ENCODE peak calls at places on chromosome X, in ten cellular contexts. X, T, E, N, Y, C, G, R, H and O are unnamed samples.

GRCh38 chrX:119899125-119899524 is 3.4 kb downstream of the AKAP14 start:
- DNase-seq in H (no peak), G (peak), R (no peak), X (peak), N (no peak), E (no peak), C (no peak), Y (no peak), T (no peak), O (no peak)

GRCh38 chrX:120408168-120408567 is 46.3 kb downstream of the ATP1B4 start:
- DNase-seq in Y (no peak), N (no peak), H (no peak), T (no peak), G (no peak), R (no peak), C (no peak), X (no peak), E (no peak), O (no peak)

GRCh38 chrX:418927-419729 is 32.4 kb upstream of the PPP2R3B start:
- DNase-seq in T (no peak), N (no peak), E (peak), G (no peak), H (peak), Y (no peak), R (no peak), X (no peak), C (no peak), O (no peak)

GRCh38 chrX:44474410-44474809 is 68.2 kb downstream of the FUNDC1 start:
- DNase-seq in C (no peak), E (no peak), Y (no peak), N (no peak), T (no peak), X (no peak), G (no peak), H (no peak), R (no peak), O (no peak)

GRCh38 chrX:24285082-24285481 is 28.8 kb downstream of the SUPT20HL2 start:
- DNase-seq in X (no peak), T (peak), E (no peak), C (no peak), G (no peak), R (no peak), H (no peak), N (no peak), Y (no peak), O (no peak)

GRCh38 chrX:66672106-66672505 is 33.2 kb upstream of the EDA2R start:
- DNase-seq in T (no peak), H (no peak), N (no peak), Y (no peak), G (no peak), R (no peak), E (no peak), X (no peak), C (peak), O (no peak)

GRCh38 chrX:34659575-34659974 is 2.5 kb upstream of the TMEM47 start:
- DNase-seq in G (no peak), E (no peak), T (no peak), X (no peak), Y (no peak), H (no peak), C (no peak), N (no peak), R (no peak), O (no peak)

GRCh38 chrX:49230500-49231232 is 2.5 kb downstream of the CACNA1F start:
- DNase-seq in X (peak), C (no peak), R (peak), Y (no peak), E (peak), G (peak), N (peak), T (no peak), H (peak), O (peak)

GRCh38 chrX:102627640-102628039 is 23.6 kb upstream of the GPRASP1 start:
- DNase-seq in N (no peak), H (no peak), C (no peak), X (no peak), R (no peak), T (no peak), G (no peak), Y (no peak), E (no peak), O (no peak)

GRCh38 chrX:20374450-20374849 is 107.7 kb upstream of the RPS6KA3 start:
- DNase-seq in X (no peak), G (no peak), E (no peak), R (no peak), Y (no peak), N (no peak), T (no peak), C (no peak), H (no peak), O (no peak)

GRCh38 chrX:3407785-3408184 is 61.3 kb upstream of the MXRA5 start:
- DNase-seq in R (no peak), C (no peak), N (no peak), E (no peak), Y (no peak), H (no peak), T (no peak), G (no peak), X (no peak), O (no peak)

GRCh38 chrX:4710618-4711433 is 997.4 kb upstream of the PRKX start:
- DNase-seq in Y (no peak), T (no peak), E (no peak), G (no peak), H (no peak), C (no peak), X (no peak), N (peak), R (no peak), O (no peak)

GRCh38 chrX:39936886-39937770 is 160.6 kb downstream of the BCOR start:
- DNase-seq in C (no peak), X (no peak), H (no peak), E (peak), N (no peak), Y (no peak), G (no peak), R (no peak), T (no peak), O (no peak)

GRCh38 chrX:44961817-44962607 is 89.0 kb downstream of the KDM6A start:
- DNase-seq in H (no peak), N (no peak), Y (no peak), E (no peak), G (no peak), C (no peak), T (no peak), R (no peak), X (no peak), O (no peak)

DNA sequence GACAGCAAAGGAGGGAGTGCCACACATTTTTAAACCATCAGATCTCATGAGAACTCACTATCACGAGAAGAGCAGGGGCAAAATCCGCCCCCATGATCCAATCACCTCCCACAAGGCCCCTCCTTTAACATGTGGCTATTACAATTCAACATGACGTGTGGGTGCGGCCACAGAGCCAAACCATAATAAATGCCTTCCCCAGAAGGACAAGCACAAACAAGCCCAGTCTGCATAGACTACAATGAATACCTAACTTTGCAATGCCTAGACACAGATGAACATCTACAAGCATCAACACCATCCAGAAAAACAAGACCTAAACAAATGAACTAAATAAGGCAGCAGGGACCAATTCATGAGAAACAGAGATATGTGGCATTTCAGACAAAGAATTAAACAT is 12.3 kb downstream of the ETDA start:
- DNase-seq in H (no peak), T (no peak), Y (no peak), N (no peak), R (no peak), C (no peak), E (no peak), G (no peak), X (no peak), O (no peak)
- TF ChIP-seq CTCF in H (no peak), T (no peak), Y (no peak), N (no peak), R (no peak), C (no peak), E (no peak), G (no peak), X (no peak), O (no peak)

GRCh38 chrX:145393702-145394235 is 146.5 kb downstream of the SPANXN1 start:
- DNase-seq in H (no peak), R (no peak), T (no peak), X (no peak), N (no peak), Y (no peak), G (no peak), E (no peak), C (no peak), O (no peak)
- TF ChIP-seq CTCF in H (no peak), R (peak), T (peak), X (no peak), N (no peak), Y (peak), G (no peak), E (peak), C (no peak), O (no peak)

GRCh38 chrX:92232182-92232581 is 453.0 kb downstream of the PCDH11X start:
- DNase-seq in X (no peak), T (no peak), H (no peak), R (no peak), Y (no peak), E (no peak), G (no peak), C (peak), N (peak), O (no peak)
- TF ChIP-seq CTCF in X (no peak), T (no peak), H (no peak), R (peak), Y (peak), E (no peak), G (no peak), C (peak), N (peak), O (peak)

DNA sequence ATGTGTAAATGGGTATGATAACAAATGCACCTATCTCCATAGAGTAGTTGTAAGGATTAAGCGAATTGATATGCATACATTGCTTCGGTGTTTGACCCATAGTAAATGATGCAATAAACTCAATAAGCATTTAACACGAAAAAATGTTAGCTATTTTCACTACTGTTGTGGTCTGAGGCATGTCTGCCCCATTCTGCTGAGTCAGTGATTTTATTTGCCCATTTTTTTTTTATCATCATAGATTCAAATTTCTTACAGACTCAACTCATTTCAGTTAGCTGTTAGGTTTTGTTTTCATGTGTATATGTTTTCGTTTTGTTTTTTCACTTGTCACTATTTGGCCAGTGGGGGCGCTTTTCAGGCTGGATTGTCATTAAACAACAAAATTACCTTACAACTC is 27.8 kb upstream of the ARHGEF9 start:
- DNase-seq in N (no peak), R (no peak), X (no peak), H (no peak), G (no peak), C (no peak), Y (no peak), E (no peak), T (no peak), O (no peak)
- TF ChIP-seq CTCF in N (no peak), R (no peak), X (no peak), H (no peak), G (no peak), C (no peak), Y (no peak), E (no peak), T (no peak), O (no peak)

DNA sequence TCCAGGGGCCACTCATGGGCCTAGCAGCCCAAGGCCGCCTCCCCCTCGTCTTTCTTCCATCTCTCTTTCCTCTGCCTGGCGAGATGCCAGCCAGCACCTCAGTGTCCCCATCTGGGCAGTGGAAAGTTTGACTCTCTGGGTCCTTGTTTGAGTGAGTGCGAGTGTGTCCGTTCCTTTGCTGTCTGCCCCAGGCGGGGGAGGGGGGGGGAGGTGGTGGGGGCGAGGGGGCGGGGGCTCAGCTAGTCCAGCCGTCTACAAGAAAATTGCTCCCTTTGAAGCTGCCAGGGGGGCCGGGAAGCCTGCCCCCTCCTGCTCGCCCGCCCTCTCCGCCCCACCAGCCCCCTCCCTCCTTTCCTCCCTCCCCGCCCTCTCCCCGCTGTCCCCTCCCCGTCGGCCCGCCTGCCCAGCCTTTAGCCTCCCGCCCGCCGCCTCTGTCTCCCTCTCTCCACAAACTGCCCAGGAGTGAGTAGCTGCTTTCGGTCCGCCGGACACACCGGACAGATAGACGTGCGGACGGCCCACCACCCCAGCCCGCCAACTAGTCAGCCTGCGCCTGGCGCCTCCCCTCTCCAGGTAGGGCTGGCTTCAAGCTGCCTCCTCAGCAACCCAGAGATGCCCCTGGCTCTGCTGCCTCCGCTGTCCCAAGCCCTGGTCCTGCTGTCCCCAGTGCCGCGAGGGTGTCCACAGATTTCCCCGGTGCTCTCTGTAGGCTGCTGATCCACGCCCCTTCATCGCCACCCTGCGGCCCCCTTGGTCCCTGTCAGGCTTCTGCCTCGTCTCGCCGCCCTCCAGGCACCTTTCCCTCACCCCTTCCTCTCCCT is at the start of gene BGN:
- DNase-seq in H (no peak), N (peak), C (peak), T (peak), X (no peak), Y (peak), E (peak), R (no peak), G (no peak), O (no peak)
- TF ChIP-seq CTCF in H (no peak), N (peak), C (peak), T (peak), X (no peak), Y (peak), E (no peak), R (peak), G (no peak), O (peak)

DNA sequence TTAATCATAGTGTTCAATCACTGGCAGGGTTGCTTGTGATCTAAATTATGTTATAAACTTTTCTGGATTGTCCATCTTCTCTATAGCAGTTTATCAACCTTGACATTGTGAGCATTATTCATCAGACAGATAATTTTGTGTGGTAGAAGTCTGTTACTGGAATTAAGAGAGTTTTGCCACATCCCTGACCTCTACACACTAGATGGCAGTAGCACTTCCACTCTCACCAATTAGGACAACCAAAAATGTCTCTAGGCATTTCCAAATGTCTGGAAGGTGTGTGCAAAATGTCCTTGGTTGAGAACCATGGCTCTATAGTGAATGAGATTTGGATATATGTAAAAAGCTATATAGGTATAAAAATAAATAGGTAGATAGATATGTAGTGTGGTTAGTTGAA is 324.1 kb upstream of the FAM47C start:
- DNase-seq in Y (no peak), E (no peak), R (no peak), T (no peak), C (no peak), N (no peak), G (no peak), H (no peak), X (no peak), O (no peak)
- TF ChIP-seq CTCF in Y (no peak), E (no peak), R (no peak), T (no peak), C (no peak), N (no peak), G (no peak), H (no peak), X (no peak), O (no peak)

DNA sequence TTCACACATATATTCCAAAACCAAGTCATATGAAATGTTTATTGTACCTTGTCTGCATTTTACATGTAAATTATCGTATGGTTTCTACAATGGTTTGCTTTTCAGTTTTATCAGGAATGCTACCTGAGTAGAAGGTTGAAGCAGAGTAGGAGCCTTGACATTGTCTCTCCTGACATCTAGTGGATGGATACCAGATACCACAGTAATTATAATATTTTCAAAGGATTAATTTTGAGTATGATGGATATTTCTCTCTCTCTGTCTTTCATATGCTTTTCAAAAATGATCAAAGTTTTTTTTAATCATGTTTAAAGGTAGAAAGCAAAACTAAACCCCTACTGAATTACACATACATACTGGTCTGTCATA is 109.4 kb upstream of the KLHL13 start:
- DNase-seq in N (peak), T (peak), Y (no peak), G (no peak), C (no peak), E (no peak), X (no peak), R (no peak), H (no peak), O (no peak)
- TF ChIP-seq CTCF in N (peak), T (peak), Y (peak), G (peak), C (peak), E (peak), X (peak), R (peak), H (no peak), O (peak)